ENCODE peak calls at places on chromosomes 7 and 10, in four cellular contexts. O is NCI-H2081, F is brain microvascular endothelial cell, J is activated gamma-delta T cell treated with Interleukin-2 at 50 U/mL for 16 hours. W is an unnamed sample.

GRCh38 chr7:106610996-106611886 is 49.7 kb downstream of the CCDC71L start:
- DNase-seq in F (no peak), J (no peak), O (peak), W (peak)

GRCh38 chr10:46248651-46249131 is 38.1 kb upstream of the ANTXRL start:
- DNase-seq in J (no peak), F (no peak), O (no peak), W (no peak)

GRCh38 chr10:92164024-92164423 is 126.9 kb downstream of the CPEB3 start:
- DNase-seq in F (no peak), J (no peak), O (no peak), W (no peak)

GRCh38 chr7:107684947-107685463 is 24.4 kb downstream of the SLC26A4 start:
- DNase-seq in J (no peak), O (no peak), F (no peak), W (no peak)

GRCh38 chr10:60989400-60989876 is 45.5 kb upstream of the RHOBTB1 start:
- DNase-seq in F (no peak), J (no peak), O (peak), W (no peak)

GRCh38 chr10:71684356-71685173 is 35.0 kb downstream of the C10orf105 start:
- DNase-seq in J (no peak), F (no peak), O (no peak), W (no peak)

GRCh38 chr7:97001221-97001620 is 4.1 kb upstream of the DLX6 start:
- DNase-seq in F (no peak), O (no peak), J (no peak), W (no peak)

GRCh38 chr10:30580241-30580640 is 49.3 kb downstream of the LYZL2 start:
- DNase-seq in J (no peak), O (no peak), F (no peak), W (no peak)

GRCh38 chr7:35386082-35386815 is 132.3 kb upstream of the TBX20 start:
- DNase-seq in F (no peak), J (no peak), O (no peak), W (no peak)

GRCh38 chr7:55570939-55571338 is 1.4 kb downstream of the VOPP1 start:
- DNase-seq in J (no peak), F (peak), O (no peak), W (peak)

GRCh38 chr7:150351587-150352194 is 10.3 kb upstream of the RARRES2 start:
- DNase-seq in O (peak), F (no peak), J (no peak), W (no peak)

GRCh38 chr10:73106301-73106700 is 4.0 kb upstream of the NUDT13 start:
- DNase-seq in O (no peak), J (no peak), F (no peak), W (no peak)

GRCh38 chr10:100743626-100744135 is 1.7 kb upstream of the PAX2 start:
- DNase-seq in J (peak), F (no peak), O (peak), W (peak)

GRCh38 chr10:71685554-71686202 is 33.9 kb downstream of the C10orf105 start:
- DNase-seq in O (no peak), F (no peak), J (no peak), W (no peak)

GRCh38 chr10:126022841-126023240 is 126.5 kb downstream of the FANK1 start:
- DNase-seq in J (no peak), O (no peak), F (no peak), W (no peak)

GRCh38 chr10:119090026-119090808 is 9.6 kb upstream of the EIF3A start:
- DNase-seq in O (no peak), J (no peak), F (no peak), W (no peak)

W was measured in RPMI7951.